ENCODE peak calls at places on chromosomes 2 and 18, in seven cellular contexts. C is substantia nigra, P is amygdala, Y is NCI-H1092, B is EL, L is dorsolateral prefrontal cortex, R is occipital lobe. K is an unnamed sample.

GRCh38 chr2:46653539-46653938 is 174.2 kb downstream of the TMEM247 start:
- DNase-seq in C (no peak), P (no peak), Y (no peak), B (peak; percentile 40), L (no peak), R (no peak), K (no peak)

GRCh38 chr2:176789751-176790150 is 422.8 kb upstream of the HNRNPA3 start:
- DNase-seq in C (no peak), P (no peak), Y (no peak), B (no peak), L (no peak), R (no peak), K (no peak)

GRCh38 chr2:60551241-60552095 is 2.0 kb downstream of the BCL11A start:
- DNase-seq in C (no peak), P (no peak), Y (peak; percentile 32), B (peak; percentile 41), L (no peak), R (no peak), K (peak; percentile 59)

GRCh38 chr2:17373041-17373440 is 145.2 kb downstream of the RAD51AP2 start:
- DNase-seq in C (no peak), P (no peak), Y (no peak), B (no peak), L (no peak), R (no peak), K (no peak)

GRCh38 chr2:173414823-173415322 is 60.2 kb downstream of the CDCA7 start:
- DNase-seq in C (no peak), P (no peak), Y (no peak), B (peak; percentile 71), L (no peak), R (no peak), K (peak; percentile 51)

GRCh38 chr2:216585441-216585840 is 47.8 kb upstream of the IGFBP2 start:
- DNase-seq in C (no peak), P (no peak), Y (no peak), B (no peak), L (no peak), R (no peak), K (no peak)

GRCh38 chr2:152062130-152063091 is 36.4 kb downstream of the CACNB4 start:
- DNase-seq in C (no peak), P (no peak), Y (no peak), B (peak; percentile 62), L (no peak), R (peak; percentile 40), K (peak; percentile 84)

GRCh38 chr2:76711490-76711889 is 810.7 kb downstream of the LRRTM4 start:
- DNase-seq in C (no peak), P (no peak), Y (no peak), B (no peak), L (no peak), R (no peak), K (no peak)

GRCh38 chr2:208183526-208183925 is 6.3 kb downstream of the C2orf80 start:
- DNase-seq in C (no peak), P (no peak), Y (no peak), B (no peak), L (no peak), R (no peak), K (no peak)

GRCh38 chr18:12304351-12305210 is 3.5 kb upstream of the TUBB6 start:
- DNase-seq in C (no peak), P (no peak), Y (peak; percentile 35), B (no peak), L (no peak), R (no peak), K (no peak)

GRCh38 chr18:34493566-34494358 is 216.3 kb upstream of the DTNA start:
- DNase-seq in C (peak; percentile 44), P (peak; percentile 18), Y (peak; percentile 75), B (peak; percentile 3), L (no peak), R (peak; percentile 16), K (no peak)

GRCh38 chr18:28075501-28075900 is 101.4 kb downstream of the CDH2 start:
- DNase-seq in C (peak; percentile 16), P (no peak), Y (no peak), B (peak; percentile 52), L (no peak), R (no peak), K (no peak)

GRCh38 chr2:210421916-210422315 is 54.6 kb downstream of the LANCL1 start:
- DNase-seq in C (no peak), P (no peak), Y (no peak), B (peak; percentile 26), L (no peak), R (no peak), K (no peak)

GRCh38 chr2:195359043-195359735 is 297.8 kb upstream of the SLC39A10 start:
- DNase-seq in C (no peak), P (no peak), Y (no peak), B (no peak), L (no peak), R (no peak), K (no peak)

GRCh38 chr2:115560671-115561070 is 1118.2 kb downstream of the DPP10 start:
- DNase-seq in C (no peak), P (no peak), Y (no peak), B (no peak), L (no peak), R (no peak), K (no peak)

GRCh38 chr2:191265311-191266170 is 20.3 kb downstream of the MYO1B start:
- DNase-seq in C (no peak), P (no peak), Y (no peak), B (peak; percentile 80), L (no peak), R (no peak), K (no peak)

GRCh38 chr18:55844373-55844772 is 256.4 kb upstream of the TCF4 start:
- DNase-seq in C (no peak), P (no peak), Y (no peak), B (no peak), L (no peak), R (no peak), K (no peak)

GRCh38 chr18:29063346-29063745 is 886.4 kb upstream of the CDH2 start:
- DNase-seq in C (no peak), P (no peak), Y (no peak), B (no peak), L (no peak), R (no peak), K (no peak)